ENCODE peak calls at places on chromosomes 1 and 21, in five cellular contexts. One of them, this sample, is unnamed.

GRCh38 chr1:61079898-61080336 is 2.4 kb upstream of the NFIA start:
- DNase-seq in cardiac fibroblast: peak
- DNase-seq in spleen: peak
- DNase-seq in colonic mucosa: peak
- DNase-seq in osteoblast: peak
- DNase-seq in this sample: peak

GRCh38 chr1:154864189-154864985 is 5.7 kb downstream of the KCNN3 start:
- DNase-seq in cardiac fibroblast: no peak
- DNase-seq in spleen: no peak
- DNase-seq in colonic mucosa: no peak
- DNase-seq in osteoblast: no peak
- DNase-seq in this sample: no peak

GRCh38 chr1:169550294-169550693 is 36.0 kb downstream of the F5 start:
- DNase-seq in cardiac fibroblast: peak
- DNase-seq in spleen: no peak
- DNase-seq in colonic mucosa: no peak
- DNase-seq in osteoblast: peak
- DNase-seq in this sample: peak

GRCh38 chr1:214551052-214551435 is 358 bp downstream of the PTPN14 start:
- DNase-seq in cardiac fibroblast: no peak
- DNase-seq in spleen: peak
- DNase-seq in colonic mucosa: peak
- DNase-seq in osteoblast: peak
- DNase-seq in this sample: no peak

GRCh38 chr1:98827041-98827440 is 165.5 kb downstream of the SNX7 start:
- DNase-seq in cardiac fibroblast: no peak
- DNase-seq in spleen: no peak
- DNase-seq in colonic mucosa: no peak
- DNase-seq in osteoblast: no peak
- DNase-seq in this sample: no peak

GRCh38 chr21:43854773-43855633 is 10.0 kb upstream of the AGPAT3 start:
- DNase-seq in cardiac fibroblast: peak
- DNase-seq in spleen: peak
- DNase-seq in colonic mucosa: no peak
- DNase-seq in osteoblast: peak
- DNase-seq in this sample: no peak

GRCh38 chr1:23909412-23909811 is 3.8 kb downstream of the CNR2 start:
- DNase-seq in cardiac fibroblast: no peak
- DNase-seq in spleen: no peak
- DNase-seq in colonic mucosa: no peak
- DNase-seq in osteoblast: no peak
- DNase-seq in this sample: no peak

GRCh38 chr1:174358786-174359453 is 88.8 kb upstream of the GPR52 start:
- DNase-seq in cardiac fibroblast: peak
- DNase-seq in spleen: no peak
- DNase-seq in colonic mucosa: peak
- DNase-seq in osteoblast: no peak
- DNase-seq in this sample: peak

GRCh38 chr1:200739499-200740290 is 1.0 kb downstream of the CAMSAP2 start:
- DNase-seq in cardiac fibroblast: peak
- DNase-seq in spleen: peak
- DNase-seq in colonic mucosa: peak
- DNase-seq in osteoblast: peak
- DNase-seq in this sample: peak

GRCh38 chr1:209445576-209445975 is 137.9 kb upstream of the CAMK1G start:
- DNase-seq in cardiac fibroblast: no peak
- DNase-seq in spleen: no peak
- DNase-seq in colonic mucosa: no peak
- DNase-seq in osteoblast: no peak
- DNase-seq in this sample: no peak

GRCh38 chr1:227316456-227316855 is 1.8 kb downstream of the CDC42BPA start:
- DNase-seq in cardiac fibroblast: no peak
- DNase-seq in spleen: no peak
- DNase-seq in colonic mucosa: no peak
- DNase-seq in osteoblast: peak
- DNase-seq in this sample: no peak

GRCh38 chr1:154784924-154785531 is 85.1 kb downstream of the KCNN3 start:
- DNase-seq in cardiac fibroblast: peak
- DNase-seq in spleen: peak
- DNase-seq in colonic mucosa: no peak
- DNase-seq in osteoblast: no peak
- DNase-seq in this sample: no peak

GRCh38 chr1:204418174-204419063 is 6.8 kb upstream of the PPP1R15B start:
- DNase-seq in cardiac fibroblast: no peak
- DNase-seq in spleen: no peak
- DNase-seq in colonic mucosa: peak
- DNase-seq in osteoblast: peak
- DNase-seq in this sample: peak

GRCh38 chr1:186620526-186620925 is 59.7 kb downstream of the PTGS2 start:
- DNase-seq in cardiac fibroblast: no peak
- DNase-seq in spleen: no peak
- DNase-seq in colonic mucosa: no peak
- DNase-seq in osteoblast: no peak
- DNase-seq in this sample: no peak

GRCh38 chr1:65209005-65209885 is 61.2 kb downstream of the AK4 start:
- DNase-seq in cardiac fibroblast: peak
- DNase-seq in spleen: no peak
- DNase-seq in colonic mucosa: peak
- DNase-seq in osteoblast: peak
- DNase-seq in this sample: peak

GRCh38 chr21:43287974-43288755 is 119.4 kb downstream of the CRYAA start:
- DNase-seq in cardiac fibroblast: no peak
- DNase-seq in spleen: peak
- DNase-seq in colonic mucosa: no peak
- DNase-seq in osteoblast: peak
- DNase-seq in this sample: no peak

GRCh38 chr1:228226141-228226874 is 18.5 kb downstream of the OBSCN start:
- DNase-seq in cardiac fibroblast: no peak
- DNase-seq in spleen: no peak
- DNase-seq in colonic mucosa: peak
- DNase-seq in osteoblast: peak
- DNase-seq in this sample: no peak

GRCh38 chr1:6515771-6516170 is 24.3 kb upstream of the PLEKHG5 start:
- DNase-seq in cardiac fibroblast: no peak
- DNase-seq in spleen: no peak
- DNase-seq in colonic mucosa: no peak
- DNase-seq in osteoblast: peak
- DNase-seq in this sample: no peak

GRCh38 chr1:35533596-35533995 is 23.6 kb downstream of the KIAA0319L start:
- DNase-seq in cardiac fibroblast: no peak
- DNase-seq in spleen: no peak
- DNase-seq in colonic mucosa: no peak
- DNase-seq in osteoblast: no peak
- DNase-seq in this sample: no peak

GRCh38 chr1:201311356-201312011 is 28.2 kb downstream of the PKP1 start:
- DNase-seq in cardiac fibroblast: no peak
- DNase-seq in spleen: no peak
- DNase-seq in colonic mucosa: no peak
- DNase-seq in osteoblast: peak
- DNase-seq in this sample: no peak

GRCh38 chr1:25619101-25619890 is 2.7 kb downstream of the MAN1C1 start:
- DNase-seq in cardiac fibroblast: peak
- DNase-seq in spleen: no peak
- DNase-seq in colonic mucosa: peak
- DNase-seq in osteoblast: peak
- DNase-seq in this sample: no peak

GRCh38 chr1:34050711-34051485 is 114.1 kb downstream of the CSMD2 start:
- DNase-seq in cardiac fibroblast: no peak
- DNase-seq in spleen: no peak
- DNase-seq in colonic mucosa: no peak
- DNase-seq in osteoblast: no peak
- DNase-seq in this sample: no peak

GRCh38 chr1:203325418-203326091 is 20.2 kb downstream of the BTG2 start:
- DNase-seq in cardiac fibroblast: peak
- DNase-seq in spleen: peak
- DNase-seq in colonic mucosa: peak
- DNase-seq in osteoblast: no peak
- DNase-seq in this sample: peak

GRCh38 chr1:43796111-43796581 is 88.8 kb downstream of the ST3GAL3 start:
- DNase-seq in cardiac fibroblast: peak
- DNase-seq in spleen: no peak
- DNase-seq in colonic mucosa: no peak
- DNase-seq in osteoblast: peak
- DNase-seq in this sample: peak

GRCh38 chr21:36719614-36720013 is 20.7 kb downstream of the SIM2 start:
- DNase-seq in cardiac fibroblast: no peak
- DNase-seq in spleen: peak
- DNase-seq in colonic mucosa: peak
- DNase-seq in osteoblast: no peak
- DNase-seq in this sample: no peak

GRCh38 chr21:36716387-36716786 is 17.5 kb downstream of the SIM2 start:
- DNase-seq in cardiac fibroblast: no peak
- DNase-seq in spleen: no peak
- DNase-seq in colonic mucosa: no peak
- DNase-seq in osteoblast: no peak
- DNase-seq in this sample: no peak

GRCh38 chr21:36716836-36717235 is 17.9 kb downstream of the SIM2 start:
- DNase-seq in cardiac fibroblast: no peak
- DNase-seq in spleen: no peak
- DNase-seq in colonic mucosa: no peak
- DNase-seq in osteoblast: no peak
- DNase-seq in this sample: no peak

GRCh38 chr21:36717901-36718465 is 19.1 kb downstream of the SIM2 start:
- DNase-seq in cardiac fibroblast: no peak
- DNase-seq in spleen: no peak
- DNase-seq in colonic mucosa: no peak
- DNase-seq in osteoblast: peak
- DNase-seq in this sample: no peak

GRCh38 chr21:36718951-36719501 is 20.1 kb downstream of the SIM2 start:
- DNase-seq in cardiac fibroblast: no peak
- DNase-seq in spleen: peak
- DNase-seq in colonic mucosa: peak
- DNase-seq in osteoblast: no peak
- DNase-seq in this sample: no peak
- TF ChIP-seq CTCF in cardiac fibroblast: no peak
- TF ChIP-seq CTCF in spleen: no peak
- TF ChIP-seq CTCF in colonic mucosa: no peak
- TF ChIP-seq CTCF in osteoblast: no peak
- TF ChIP-seq CTCF in this sample: no peak

DNA sequence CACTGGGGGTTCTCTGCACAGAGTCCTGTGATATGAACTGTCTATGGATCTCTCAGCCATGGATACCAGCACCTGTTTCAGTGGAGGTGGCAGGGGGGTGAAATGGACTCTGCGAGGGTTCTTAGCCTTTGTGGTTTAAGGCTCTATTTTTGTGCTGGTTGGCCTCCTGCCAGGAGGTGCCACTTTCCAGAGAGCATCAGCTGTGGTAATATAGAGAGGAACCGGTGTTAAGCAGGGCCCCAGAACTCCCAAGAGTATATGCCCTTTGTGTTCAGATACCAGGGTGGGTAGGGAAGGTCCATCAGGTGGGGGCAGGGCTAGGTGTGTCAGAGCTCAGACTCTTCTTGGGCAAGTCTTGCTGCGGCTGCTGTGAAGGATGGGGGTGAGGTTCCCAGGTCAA is 330.0 kb upstream of the PLD5 start:
- DNase-seq in cardiac fibroblast: no peak
- DNase-seq in spleen: no peak
- DNase-seq in colonic mucosa: no peak
- DNase-seq in osteoblast: no peak
- DNase-seq in this sample: no peak
- TF ChIP-seq CTCF in cardiac fibroblast: no peak
- TF ChIP-seq CTCF in spleen: no peak
- TF ChIP-seq CTCF in colonic mucosa: no peak
- TF ChIP-seq CTCF in osteoblast: no peak
- TF ChIP-seq CTCF in this sample: no peak

GRCh38 chr1:215608646-215609045 is 41.5 kb downstream of the KCTD3 start:
- DNase-seq in cardiac fibroblast: no peak
- DNase-seq in spleen: no peak
- DNase-seq in colonic mucosa: no peak
- DNase-seq in osteoblast: no peak
- DNase-seq in this sample: no peak

GRCh38 chr1:215606036-215606435 is 38.9 kb downstream of the KCTD3 start:
- DNase-seq in cardiac fibroblast: no peak
- DNase-seq in spleen: no peak
- DNase-seq in colonic mucosa: no peak
- DNase-seq in osteoblast: no peak
- DNase-seq in this sample: no peak

GRCh38 chr1:215605011-215605621 is 38.0 kb downstream of the KCTD3 start:
- DNase-seq in cardiac fibroblast: peak
- DNase-seq in spleen: no peak
- DNase-seq in colonic mucosa: no peak
- DNase-seq in osteoblast: no peak
- DNase-seq in this sample: no peak

GRCh38 chr1:215607412-215607811 is 40.3 kb downstream of the KCTD3 start:
- DNase-seq in cardiac fibroblast: no peak
- DNase-seq in spleen: no peak
- DNase-seq in colonic mucosa: no peak
- DNase-seq in osteoblast: no peak
- DNase-seq in this sample: no peak

GRCh38 chr1:215606564-215607168 is 39.6 kb downstream of the KCTD3 start:
- DNase-seq in cardiac fibroblast: peak
- DNase-seq in spleen: no peak
- DNase-seq in colonic mucosa: no peak
- DNase-seq in osteoblast: no peak
- DNase-seq in this sample: peak
- TF ChIP-seq CTCF in cardiac fibroblast: peak
- TF ChIP-seq CTCF in spleen: no peak
- TF ChIP-seq CTCF in colonic mucosa: peak
- TF ChIP-seq CTCF in osteoblast: peak
- TF ChIP-seq CTCF in this sample: peak

GRCh38 chr1:26882696-26883095 is 7.4 kb downstream of the GPN2 start:
- DNase-seq in cardiac fibroblast: no peak
- DNase-seq in spleen: no peak
- DNase-seq in colonic mucosa: no peak
- DNase-seq in osteoblast: no peak
- DNase-seq in this sample: no peak

GRCh38 chr1:26890467-26890796 is 349 bp upstream of the GPN2 start:
- DNase-seq in cardiac fibroblast: no peak
- DNase-seq in spleen: no peak
- DNase-seq in colonic mucosa: no peak
- DNase-seq in osteoblast: no peak
- DNase-seq in this sample: no peak

GRCh38 chr1:26889580-26890466 is at the start of gene GPN2:
- DNase-seq in cardiac fibroblast: peak
- DNase-seq in spleen: peak
- DNase-seq in colonic mucosa: peak
- DNase-seq in osteoblast: peak
- DNase-seq in this sample: peak

GRCh38 chr1:26887125-26887524 is 3.0 kb downstream of the GPN2 start:
- DNase-seq in cardiac fibroblast: peak
- DNase-seq in spleen: no peak
- DNase-seq in colonic mucosa: no peak
- DNase-seq in osteoblast: peak
- DNase-seq in this sample: peak
- TF ChIP-seq CTCF in cardiac fibroblast: peak
- TF ChIP-seq CTCF in spleen: no peak
- TF ChIP-seq CTCF in colonic mucosa: peak
- TF ChIP-seq CTCF in osteoblast: peak
- TF ChIP-seq CTCF in this sample: peak

DNA sequence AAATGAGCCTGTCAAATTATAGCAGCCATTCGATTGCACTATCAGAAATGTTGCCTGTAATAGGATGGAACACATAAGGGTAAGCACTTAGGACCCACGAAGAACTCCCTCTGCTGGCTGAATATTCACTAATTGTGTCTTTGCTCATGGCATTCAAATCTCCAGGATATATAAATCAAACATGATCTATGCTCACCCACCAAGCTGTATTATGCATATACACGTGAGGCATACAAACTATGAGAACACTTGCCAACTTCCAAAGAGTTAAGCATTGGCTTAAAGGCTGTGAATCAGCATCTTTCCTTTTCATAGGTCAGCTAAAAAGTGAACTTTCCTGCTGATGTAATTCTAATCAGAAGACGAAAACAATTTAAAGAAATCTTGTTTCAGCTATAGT is 34.5 kb downstream of the TMPRSS15 start:
- DNase-seq in cardiac fibroblast: peak
- DNase-seq in spleen: no peak
- DNase-seq in colonic mucosa: no peak
- DNase-seq in osteoblast: no peak
- DNase-seq in this sample: peak
- TF ChIP-seq CTCF in cardiac fibroblast: no peak
- TF ChIP-seq CTCF in spleen: no peak
- TF ChIP-seq CTCF in colonic mucosa: no peak
- TF ChIP-seq CTCF in osteoblast: no peak
- TF ChIP-seq CTCF in this sample: peak